ENCODE peak calls at places on chromosomes 13 and 19, in four cellular contexts. J is skeletal muscle cell, F is PC-9, C is tibial nerve. V is an unnamed sample.

GRCh38 chr19:40279761-40280607 is 5.2 kb downstream of the AKT2 start:
- DNase-seq in J (no peak), F (no peak), C (no peak), V (no peak)

GRCh38 chr13:60009300-60010248 is 154.2 kb downstream of the DIAPH3 start:
- DNase-seq in J (no peak), F (no peak), C (no peak), V (no peak)

GRCh38 chr19:2259331-2259730 is 3.1 kb upstream of the JSRP1 start:
- DNase-seq in J (no peak), F (peak), C (no peak), V (no peak)

GRCh38 chr13:41352935-41353801 is 42.1 kb downstream of the NAA16 start:
- DNase-seq in J (no peak), F (peak), C (no peak), V (peak)

GRCh38 chr13:91085127-91085526 is 262.4 kb upstream of the MIR17HG start:
- DNase-seq in J (no peak), F (no peak), C (no peak), V (no peak)

GRCh38 chr13:98504371-98504963 is 72.4 kb downstream of the STK24 start:
- DNase-seq in J (no peak), F (no peak), C (no peak), V (no peak)

GRCh38 chr19:2532252-2533071 is 56.5 kb downstream of the GADD45B start:
- DNase-seq in J (peak), F (peak), C (no peak), V (peak)

GRCh38 chr13:75492389-75492788 is 10.4 kb upstream of the TBC1D4 start:
- DNase-seq in J (no peak), F (no peak), C (no peak), V (peak)

GRCh38 chr19:44499559-44499958 is 763 bp downstream of the ZNF180 start:
- DNase-seq in J (no peak), F (no peak), C (no peak), V (no peak)

GRCh38 chr19:45114116-45114515 is 21.1 kb downstream of the PPP1R37 start:
- DNase-seq in J (no peak), F (no peak), C (no peak), V (no peak)

GRCh38 chr19:33971073-33971472 is 174.4 kb downstream of the KCTD15 start:
- DNase-seq in J (no peak), F (no peak), C (no peak), V (no peak)

GRCh38 chr19:18496980-18497256 is 25.0 kb downstream of the ELL start:
- DNase-seq in J (no peak), F (peak), C (no peak), V (peak)

GRCh38 chr19:32809754-32810153 is 59.8 kb downstream of the SLC7A9 start:
- DNase-seq in J (no peak), F (no peak), C (no peak), V (no peak)

GRCh38 chr13:39411501-39411900 is 191.5 kb downstream of the LHFPL6 start:
- DNase-seq in J (no peak), F (no peak), C (no peak), V (peak)

GRCh38 chr19:4376245-4376990 is 23.9 kb downstream of the SH3GL1 start:
- DNase-seq in J (no peak), F (peak), C (no peak), V (no peak)
- H3K4me3 ChIP-seq in J (no peak), F (peak), C (no peak), V (no peak)

GRCh38 chr19:55483681-55484361 is 1.2 kb upstream of the NAT14 start:
- DNase-seq in J (no peak), F (no peak), C (no peak), V (no peak)
- H3K4me3 ChIP-seq in J (no peak), F (no peak), C (no peak), V (no peak)

GRCh38 chr19:11534538-11534937 is 4.1 kb upstream of the CNN1 start:
- DNase-seq in J (no peak), F (no peak), C (no peak), V (no peak)

GRCh38 chr19:11539495-11540365 is 1.1 kb downstream of the CNN1 start:
- DNase-seq in J (no peak), F (no peak), C (no peak), V (no peak)

GRCh38 chr19:11540642-11541041 is 2.0 kb downstream of the CNN1 start:
- DNase-seq in J (no peak), F (no peak), C (no peak), V (no peak)

GRCh38 chr19:11538232-11539036 is at the start of gene CNN1:
- DNase-seq in J (peak), F (no peak), C (no peak), V (no peak)

DNA sequence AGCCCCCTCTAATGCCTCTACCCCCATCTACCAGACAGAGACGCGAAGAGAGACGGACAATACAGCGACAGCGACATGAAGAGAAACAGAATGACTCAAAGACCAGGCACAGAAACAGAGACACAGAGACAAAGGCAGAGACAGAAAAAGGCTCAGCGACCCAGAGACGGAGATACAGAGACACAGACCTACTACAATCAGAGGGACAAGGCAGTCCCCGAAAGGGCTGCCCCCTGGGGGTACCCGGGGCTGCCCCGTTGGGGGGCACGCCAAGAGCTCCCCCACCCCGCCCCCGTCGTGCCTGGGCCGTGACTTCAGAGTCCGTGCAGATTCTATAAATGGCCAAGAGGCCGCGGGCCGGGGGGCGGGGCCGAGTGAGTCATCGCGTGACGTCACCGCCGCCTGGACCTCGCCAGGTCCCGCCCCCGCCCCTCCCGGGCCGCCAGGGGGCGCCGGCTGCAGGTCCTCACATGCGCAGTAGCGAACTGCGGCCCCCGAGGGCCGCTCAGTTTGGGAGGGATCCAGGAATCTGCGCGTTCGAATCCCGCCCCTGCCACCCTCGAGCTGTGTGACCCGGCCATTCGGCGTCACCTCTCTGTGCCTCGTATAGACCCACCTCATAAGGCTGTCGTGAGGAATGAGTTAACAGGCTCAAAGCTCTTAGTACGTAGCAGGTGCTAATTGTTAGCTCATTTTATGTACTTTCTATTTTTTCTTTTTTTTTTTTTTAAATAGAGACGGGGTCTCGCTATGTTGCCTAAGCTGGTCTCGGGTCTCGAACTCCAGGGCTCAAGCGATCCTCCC is 2.7 kb upstream of the CNN1 start:
- DNase-seq in J (peak), F (peak), C (peak), V (peak)
- H3K4me3 ChIP-seq in J (peak), F (peak), C (peak), V (no peak)

DNA sequence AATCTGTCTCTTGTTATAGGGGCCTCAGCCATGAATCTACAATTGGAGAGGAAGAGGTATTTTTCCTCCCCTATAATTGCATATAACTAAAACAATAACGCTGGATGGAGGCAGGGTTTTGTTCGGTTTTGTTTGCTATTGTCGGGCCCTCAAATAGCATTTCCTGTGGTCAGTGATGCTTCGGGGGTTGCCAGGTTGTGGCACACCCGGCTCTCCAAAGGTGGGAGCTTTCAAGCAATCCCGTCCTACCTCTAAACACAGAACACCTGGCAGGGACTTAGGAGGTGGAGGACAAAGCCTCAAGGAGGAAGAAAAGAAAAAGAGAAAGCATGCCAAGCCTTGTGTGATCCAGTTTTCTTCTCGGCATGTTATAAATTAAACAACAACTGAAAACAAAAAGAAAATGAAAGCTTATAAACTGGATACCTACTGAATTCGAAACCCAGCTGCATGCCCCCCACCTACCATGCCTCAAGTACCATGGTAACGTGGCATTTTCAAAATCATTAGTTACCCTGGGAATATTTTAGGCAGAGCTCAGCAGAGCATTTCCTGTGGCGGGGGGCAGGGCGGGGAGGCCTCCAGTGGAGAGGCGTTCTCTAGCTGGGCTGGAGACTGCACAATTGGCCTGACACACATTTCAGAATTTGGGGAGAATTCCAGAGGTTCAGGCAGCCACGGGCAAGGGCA is 213.8 kb downstream of the DCLK1 start:
- DNase-seq in J (no peak), F (no peak), C (no peak), V (no peak)
- H3K4me3 ChIP-seq in J (no peak), F (no peak), C (no peak), V (no peak)

DNA sequence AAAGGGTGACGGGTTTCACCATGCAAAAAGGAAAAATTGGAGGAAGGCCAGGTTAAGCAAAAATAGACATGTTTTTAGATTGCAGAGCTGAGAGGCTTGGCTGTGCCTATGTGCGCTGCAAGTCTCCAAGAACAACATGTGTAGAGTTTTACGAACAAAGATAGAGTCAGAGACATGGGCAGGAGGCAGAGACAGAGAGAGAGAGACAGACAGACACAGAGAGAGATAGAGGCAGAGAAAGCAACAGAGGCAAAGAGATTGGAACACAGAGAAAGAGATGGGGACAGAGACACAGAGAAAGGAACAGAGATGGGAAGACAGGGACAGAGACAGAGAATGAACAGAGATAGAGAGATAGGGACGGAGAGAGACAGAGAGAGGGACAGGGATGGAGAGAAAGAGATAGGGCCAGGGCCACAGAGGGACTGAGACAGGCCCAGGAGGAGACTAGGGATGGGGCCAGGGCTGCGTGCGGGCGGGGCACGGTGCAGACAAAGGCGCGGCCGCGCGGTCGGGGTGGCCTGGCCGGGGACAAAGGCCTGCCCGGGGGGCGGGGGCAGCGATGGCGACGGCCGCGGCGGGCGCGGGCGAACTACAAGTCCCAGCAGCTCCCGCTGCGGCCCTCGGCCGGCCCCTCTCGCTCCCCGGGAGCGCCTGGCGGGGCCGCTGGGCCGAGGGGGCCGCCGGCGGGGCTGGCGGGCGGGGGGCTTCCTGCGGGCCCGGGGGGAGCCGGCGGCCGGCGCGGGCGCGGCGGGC is at the start of gene ZNF358:
- DNase-seq in J (no peak), F (no peak), C (peak), V (peak)
- H3K4me3 ChIP-seq in J (peak), F (peak), C (peak), V (peak)

GRCh38 chr13:23672616-23673015 is 102.4 kb downstream of the TNFRSF19 start:
- DNase-seq in J (no peak), F (no peak), C (no peak), V (no peak)

GRCh38 chr13:23670793-23671192 is 100.6 kb downstream of the TNFRSF19 start:
- DNase-seq in J (no peak), F (no peak), C (no peak), V (no peak)

GRCh38 chr13:23673354-23673753 is 103.1 kb downstream of the TNFRSF19 start:
- DNase-seq in J (peak), F (no peak), C (no peak), V (peak)

GRCh38 chr13:23671902-23672301 is 101.7 kb downstream of the TNFRSF19 start:
- DNase-seq in J (peak), F (no peak), C (no peak), V (no peak)

GRCh38 chr13:23671367-23671766 is 101.2 kb downstream of the TNFRSF19 start:
- DNase-seq in J (no peak), F (no peak), C (no peak), V (no peak)
- H3K4me3 ChIP-seq in J (no peak), F (no peak), C (no peak), V (no peak)

GRCh38 chr13:80259159-80259558 is 81.8 kb downstream of the SPRY2 start:
- DNase-seq in J (no peak), F (no peak), C (no peak), V (no peak)

GRCh38 chr13:80265348-80265747 is 75.6 kb downstream of the SPRY2 start:
- DNase-seq in J (no peak), F (no peak), C (no peak), V (no peak)

GRCh38 chr13:80262051-80262695 is 78.8 kb downstream of the SPRY2 start:
- DNase-seq in J (no peak), F (no peak), C (no peak), V (no peak)

GRCh38 chr13:80263745-80264513 is 77.0 kb downstream of the SPRY2 start:
- DNase-seq in J (no peak), F (no peak), C (no peak), V (no peak)
- H3K4me3 ChIP-seq in J (no peak), F (no peak), C (no peak), V (no peak)

GRCh38 chr19:13860679-13861391 is 16.1 kb upstream of the NANOS3 start:
- DNase-seq in J (no peak), F (peak), C (no peak), V (no peak)

GRCh38 chr19:13861714-13862531 is 15.0 kb upstream of the NANOS3 start:
- DNase-seq in J (peak), F (peak), C (peak), V (peak)

GRCh38 chr19:13864223-13864512 is 12.8 kb upstream of the NANOS3 start:
- DNase-seq in J (no peak), F (no peak), C (no peak), V (no peak)

GRCh38 chr19:13859361-13859880 is 17.5 kb upstream of the NANOS3 start:
- DNase-seq in J (no peak), F (peak), C (no peak), V (peak)

DNA sequence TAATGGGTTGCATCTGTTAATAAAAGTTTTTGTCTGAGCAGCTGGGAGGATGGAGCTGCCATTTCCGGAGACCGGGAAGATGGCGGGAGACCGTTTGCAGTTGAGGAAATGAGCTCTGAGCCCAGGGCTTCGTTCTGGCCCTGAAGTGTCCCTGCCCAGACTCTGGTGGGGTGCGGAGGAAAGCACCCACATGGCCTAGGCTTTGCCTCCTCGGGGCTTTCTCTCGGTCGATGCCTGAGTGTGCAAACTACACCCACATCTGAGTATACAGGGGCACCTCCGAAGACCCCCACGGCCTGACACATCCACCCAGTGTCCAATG is 15.6 kb upstream of the NANOS3 start:
- DNase-seq in J (no peak), F (peak), C (no peak), V (no peak)
- H3K4me3 ChIP-seq in J (peak), F (peak), C (peak), V (no peak)

V was measured in trophoblast cell.